ENCODE peak calls at places on chromosomes 4 and X, in five cellular contexts. A is frontal cortex; G is stimulated activated CD8-positive, alpha-beta memory T cell treated with anti-CD3 and anti-CD28 coated beads, Interleukin-2, amount 100 ng/mL, for 1 hour; W is posterior vena cava; E is iPS DF 19.7. I is an unnamed sample.

GRCh38 chr4:2911868-2912267 is 51.3 kb downstream of the NOP14 start:
- DNase-seq in A (no peak), G (no peak), W (no peak), E (no peak), I (no peak)

GRCh38 chr4:109801895-109802319 is at the start of gene CFI:
- DNase-seq in A (no peak), G (no peak), W (no peak), E (no peak), I (no peak)

GRCh38 chrX:69029696-69030245 is 135.5 kb downstream of the PJA1 start:
- DNase-seq in A (no peak), G (no peak), W (no peak), E (no peak), I (peak; percentile 66)

GRCh38 chr4:7161721-7162214 is 30.6 kb upstream of the SORCS2 start:
- DNase-seq in A (no peak), G (no peak), W (peak; percentile 78), E (no peak), I (peak; percentile 63)

GRCh38 chr4:40672528-40673522 is 43.2 kb upstream of the RBM47 start:
- DNase-seq in A (no peak), G (no peak), W (no peak), E (peak; percentile 70), I (no peak)

GRCh38 chr4:76881375-76881774 is 16.6 kb downstream of the SOWAHB start:
- DNase-seq in A (no peak), G (no peak), W (no peak), E (no peak), I (no peak)

GRCh38 chr4:173990126-173990878 is 293.2 kb downstream of the FBXO8 start:
- DNase-seq in A (no peak), G (no peak), W (no peak), E (no peak), I (no peak)

GRCh38 chrX:50813843-50814661 is at the start of gene SHROOM4:
- DNase-seq in A (peak; percentile 65), G (no peak), W (peak; percentile 81), E (peak; percentile 28), I (no peak)

GRCh38 chr4:181528570-181529184 is 714.5 kb upstream of the TENM3 start:
- DNase-seq in A (no peak), G (no peak), W (no peak), E (peak; percentile 56), I (no peak)

GRCh38 chr4:118279920-118280432 is 72.8 kb downstream of the PRSS12 start:
- DNase-seq in A (no peak), G (no peak), W (no peak), E (no peak), I (no peak)

GRCh38 chr4:78551420-78552351 is at the start of gene ANXA3:
- DNase-seq in A (no peak), G (no peak), W (peak; percentile 83), E (no peak), I (peak; percentile 88)

GRCh38 chr4:100093091-100093866 is 97.0 kb downstream of the DDIT4L start:
- DNase-seq in A (peak; percentile 10), G (peak; percentile 62), W (peak; percentile 90), E (peak; percentile 63), I (peak; percentile 77)

GRCh38 chr4:183721207-183722081 is 62.4 kb downstream of the TRAPPC11 start:
- DNase-seq in A (no peak), G (peak; percentile 20), W (peak; percentile 88), E (no peak), I (no peak)

GRCh38 chr4:154492288-154492687 is 689 bp upstream of the DCHS2 start:
- DNase-seq in A (no peak), G (no peak), W (no peak), E (no peak), I (no peak)

GRCh38 chr4:100842856-100843255 is 325.0 kb upstream of the EMCN start:
- DNase-seq in A (no peak), G (no peak), W (no peak), E (no peak), I (no peak)

GRCh38 chr4:148254818-148255366 is 187.3 kb downstream of the NR3C2 start:
- DNase-seq in A (no peak), G (no peak), W (no peak), E (no peak), I (no peak)

GRCh38 chr4:7691992-7692391 is 247.7 kb downstream of the AFAP1 start:
- DNase-seq in A (no peak), G (no peak), W (no peak), E (no peak), I (no peak)

GRCh38 chr4:181289203-181289602 is 954.0 kb upstream of the TENM3 start:
- DNase-seq in A (no peak), G (no peak), W (no peak), E (no peak), I (no peak)

I was measured in cardiac septum.